ENCODE peak calls at places on chromosomes 12 and 14, in eight cellular contexts. H is AG04450, T is OCI-LY7, K is coronary artery, X is cardiac fibroblast, P is HFF-Myc, N is neural progenitor cell, W is foreskin fibroblast. G is an unnamed sample.

GRCh38 chr12:2800046-2800570 is 5.3 kb downstream of the FKBP4 start:
- DNase-seq in X (no peak), K (no peak), P (no peak), T (no peak), N (no peak), H (no peak), W (no peak), G (no peak)

GRCh38 chr12:64229796-64230195 is 7.7 kb upstream of the KICS2 start:
- DNase-seq in P (no peak), W (no peak), K (no peak), H (no peak), T (no peak), N (no peak), X (no peak), G (no peak)

GRCh38 chr12:22416831-22417230 is 82.3 kb upstream of the ST8SIA1 start:
- DNase-seq in N (no peak), P (no peak), T (no peak), X (no peak), W (no peak), K (no peak), H (no peak), G (no peak)

GRCh38 chr12:19130224-19131019 is 889 bp downstream of the PLEKHA5 start:
- DNase-seq in N (peak; percentile 62), X (peak; percentile 19), K (peak; percentile 73), W (no peak), P (no peak), H (no peak), T (no peak), G (peak; percentile 29)

GRCh38 chr12:80233926-80234325 is 134.6 kb downstream of the OTOGL start:
- DNase-seq in T (no peak), X (no peak), W (no peak), P (no peak), N (no peak), K (no peak), H (no peak), G (no peak)

GRCh38 chr14:64387232-64387737 is 868 bp upstream of the MTHFD1 start:
- DNase-seq in P (no peak), N (peak; percentile 56), W (peak; percentile 14), X (peak; percentile 30), K (no peak), T (no peak), H (no peak), G (no peak)

GRCh38 chr12:73950506-73950905 is 587.1 kb upstream of the ATXN7L3B start:
- DNase-seq in T (no peak), H (no peak), K (no peak), P (no peak), W (no peak), N (peak; percentile 36), X (no peak), G (no peak)

GRCh38 chr14:39374846-39375245 is 57.4 kb downstream of the FBXO33 start:
- DNase-seq in H (no peak), P (no peak), K (no peak), T (no peak), N (no peak), W (peak; percentile 52), X (peak; percentile 62), G (no peak)

GRCh38 chr14:91374897-91375747 is 42.5 kb downstream of the CCDC88C start:
- DNase-seq in X (no peak), H (no peak), K (no peak), P (no peak), T (peak; percentile 72), N (peak; percentile 87), W (no peak), G (no peak)

GRCh38 chr12:46219892-46220655 is 48.8 kb downstream of the SLC38A1 start:
- DNase-seq in W (peak; percentile 66), X (peak; percentile 81), P (peak; percentile 35), T (no peak), K (no peak), N (no peak), H (peak; percentile 44), G (no peak)

GRCh38 chr14:91321131-91321530 is 76.6 kb upstream of the GPR68 start:
- DNase-seq in P (no peak), H (no peak), W (no peak), N (no peak), T (no peak), K (peak; percentile 62), X (no peak), G (no peak)

GRCh38 chr14:71688576-71688975 is 243.7 kb upstream of the RGS6 start:
- DNase-seq in H (no peak), X (peak; percentile 45), P (no peak), N (no peak), K (no peak), T (no peak), W (no peak), G (no peak)

GRCh38 chr14:24252289-24253124 is 10.1 kb upstream of the TINF2 start:
- DNase-seq in K (no peak), P (no peak), X (no peak), H (no peak), W (no peak), T (no peak), N (no peak), G (no peak)

GRCh38 chr12:89228466-89228865 is 123.8 kb downstream of the DUSP6 start:
- DNase-seq in N (no peak), T (no peak), X (no peak), K (no peak), P (no peak), H (no peak), W (no peak), G (no peak)

GRCh38 chr12:132522586-132523380 is 32.8 kb downstream of the FBRSL1 start:
- DNase-seq in N (no peak), H (no peak), K (no peak), X (no peak), T (no peak), P (no peak), W (no peak), G (no peak)

GRCh38 chr14:47660158-47660557 is 15.2 kb downstream of the MDGA2 start:
- DNase-seq in P (no peak), W (no peak), T (no peak), K (no peak), X (no peak), H (no peak), N (no peak), G (no peak)

GRCh38 chr12:123150804-123151678 is at the start of gene PITPNM2:
- DNase-seq in X (peak; percentile 73), H (no peak), W (peak; percentile 57), K (no peak), P (no peak), T (peak; percentile 55), N (peak; percentile 94), G (peak; percentile 90)
- TF ChIP-seq CTCF in X (no peak), H (no peak), W (no peak), K (no peak), P (no peak), T (no peak), N (peak; percentile 9), G (peak; percentile 44)

DNA sequence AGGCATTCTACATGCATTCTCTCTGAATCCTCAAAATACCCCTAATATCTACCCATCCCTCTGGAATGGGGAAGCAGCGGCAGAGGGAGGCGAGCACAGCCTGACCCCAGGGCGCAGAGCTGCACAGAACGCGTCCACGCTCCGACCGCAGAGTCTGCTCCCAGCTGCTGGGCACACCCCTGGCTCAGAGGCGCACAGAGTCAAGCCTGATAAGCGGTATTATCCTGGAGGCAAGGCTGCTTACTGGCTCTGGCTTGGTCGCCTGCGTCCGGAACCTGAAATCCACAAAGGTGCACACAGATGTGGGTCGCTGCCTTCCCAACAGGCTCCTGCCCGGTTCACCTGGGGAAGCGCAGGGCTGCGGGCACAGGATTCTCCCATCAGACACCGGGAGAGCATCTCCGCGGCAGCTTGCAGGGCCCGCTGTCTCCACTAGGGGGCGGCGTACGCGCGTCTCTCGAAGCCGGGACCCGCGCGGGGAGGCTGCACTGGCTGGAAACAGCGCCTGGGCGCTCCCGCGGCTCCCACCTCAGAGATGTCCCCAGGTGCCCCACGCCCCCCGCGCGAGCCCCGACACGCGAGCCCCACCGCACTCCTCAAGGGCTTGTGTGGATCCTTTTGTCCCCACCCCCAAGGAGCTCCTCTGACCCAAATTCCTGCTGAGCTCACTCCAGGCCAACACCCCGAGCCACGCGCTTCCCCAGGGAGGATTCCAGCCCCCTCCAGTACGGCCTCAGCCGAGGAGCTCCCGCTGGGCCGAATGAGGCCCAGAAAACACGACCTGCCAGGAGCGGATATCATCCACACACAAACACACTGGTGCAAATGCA is 120.1 kb upstream of the FZD10 start:
- DNase-seq in P (no peak), K (no peak), H (no peak), T (no peak), N (peak; percentile 82), X (no peak), W (no peak), G (no peak)
- TF ChIP-seq CTCF in P (peak; percentile 42), K (peak; percentile 59), H (no peak), T (peak; percentile 65), N (peak; percentile 93), X (peak; percentile 27), W (peak; percentile 12), G (peak; percentile 25)

GRCh38 chr12:54459355-54459754 is 14.0 kb downstream of the GTSF1 start:
- DNase-seq in H (no peak), W (no peak), X (no peak), N (no peak), P (no peak), T (no peak), K (no peak), G (no peak)

GRCh38 chr12:54463484-54463883 is 9.9 kb downstream of the GTSF1 start:
- DNase-seq in T (no peak), K (no peak), P (no peak), H (no peak), W (no peak), X (peak; percentile 19), N (no peak), G (no peak)

GRCh38 chr12:54455760-54456469 is 17.5 kb downstream of the GTSF1 start:
- DNase-seq in H (no peak), X (no peak), T (no peak), W (no peak), N (no peak), P (no peak), K (no peak), G (no peak)

GRCh38 chr12:54463034-54463433 is 10.4 kb downstream of the GTSF1 start:
- DNase-seq in H (no peak), N (no peak), X (peak; percentile 92), W (peak; percentile 83), K (no peak), P (no peak), T (no peak), G (no peak)

DNA sequence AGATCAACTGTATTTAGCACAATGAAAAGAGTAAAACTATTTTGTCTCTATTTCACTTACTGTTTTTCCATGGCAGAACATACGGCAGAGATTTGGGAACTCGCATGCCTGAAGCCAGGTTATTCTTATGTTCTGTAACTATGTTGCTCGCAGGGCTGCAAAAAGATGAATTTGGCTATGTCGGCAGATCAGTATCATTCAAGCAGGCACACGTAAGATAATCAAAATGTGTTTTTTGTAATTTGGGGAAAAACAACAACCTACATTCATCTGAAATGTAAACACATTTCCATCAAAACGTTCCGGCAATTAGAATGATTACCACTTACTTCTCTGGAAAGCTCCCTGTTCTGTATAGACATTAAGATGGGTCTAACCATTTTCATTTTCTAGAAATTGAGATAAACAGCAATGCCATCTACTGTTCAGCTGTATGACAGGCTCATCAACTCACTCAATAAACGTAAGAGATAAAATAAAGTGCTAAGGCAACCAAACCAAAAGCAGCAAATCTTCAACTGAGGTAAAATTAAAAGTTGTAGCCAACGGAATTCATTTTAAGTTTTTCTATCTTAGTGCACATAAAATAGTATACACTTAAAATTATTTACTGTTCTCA is 13.0 kb downstream of the GTSF1 start:
- DNase-seq in H (no peak), P (no peak), X (no peak), W (no peak), N (no peak), K (no peak), T (no peak), G (no peak)
- TF ChIP-seq CTCF in H (no peak), P (no peak), X (no peak), W (no peak), N (no peak), K (no peak), T (peak; percentile 30), G (no peak)

GRCh38 chr12:111274820-111275219 is 94.1 kb downstream of the PHETA1 start:
- DNase-seq in T (peak; percentile 19), N (peak; percentile 33), X (no peak), K (no peak), H (no peak), P (no peak), W (no peak), G (no peak)
- TF ChIP-seq CTCF in T (peak; percentile 78), N (peak; percentile 62), X (peak; percentile 55), K (no peak), H (peak; percentile 39), P (peak; percentile 45), W (peak; percentile 40), G (peak; percentile 12)